ENCODE peak calls at places on chromosomes 4 and X, in six cellular contexts. E, G, M, X, Y and Q are unnamed samples.

GRCh38 chr4:1153567-1154090 is 18.8 kb downstream of the SPON2 start:
- DNase-seq in M (no peak), Y (no peak), E (no peak), G (no peak), X (no peak), Q (no peak)

GRCh38 chrX:63551856-63552255 is 200.7 kb upstream of the SPIN4 start:
- DNase-seq in E (no peak), X (no peak), M (no peak), Y (no peak), G (no peak), Q (no peak)

GRCh38 chr4:89299153-89299789 is 8.3 kb downstream of the GPRIN3 start:
- DNase-seq in E (no peak), G (peak; percentile 29), Y (no peak), X (no peak), M (no peak), Q (no peak)

GRCh38 chrX:54509401-54509800 is 13.4 kb upstream of the FGD1 start:
- DNase-seq in X (no peak), G (no peak), M (no peak), Y (no peak), E (no peak), Q (no peak)

GRCh38 chr4:83392562-83392961 is 57.9 kb upstream of the HPSE start:
- DNase-seq in M (no peak), X (no peak), Y (no peak), G (no peak), E (no peak), Q (no peak)

GRCh38 chrX:150848914-150849365 is 49.5 kb downstream of the CD99L2 start:
- DNase-seq in X (no peak), E (peak; percentile 93), G (peak; percentile 2), M (no peak), Y (no peak), Q (no peak)

GRCh38 chrX:148422531-148422930 is 77.9 kb upstream of the AFF2 start:
- DNase-seq in Y (no peak), G (no peak), X (no peak), M (no peak), E (peak; percentile 27), Q (no peak)

GRCh38 chr4:112765317-112765989 is 128.5 kb downstream of the LARP7 start:
- DNase-seq in G (no peak), E (peak; percentile 8), X (peak; percentile 78), M (no peak), Y (no peak), Q (no peak)

GRCh38 chr4:16764622-16765021 is 133.8 kb downstream of the LDB2 start:
- DNase-seq in X (peak; percentile 26), E (no peak), M (no peak), G (no peak), Y (peak; percentile 57), Q (peak; percentile 34)

GRCh38 chr4:81504685-81505598 is 33.2 kb upstream of the RASGEF1B start:
- DNase-seq in E (no peak), G (no peak), Y (no peak), X (no peak), M (peak; percentile 75), Q (no peak)

GRCh38 chrX:155577682-155578081 is 35.1 kb downstream of the TMLHE start:
- DNase-seq in E (no peak), Y (peak; percentile 11), G (no peak), M (no peak), X (no peak), Q (no peak)

GRCh38 chr4:167885872-167886271 is 206.5 kb upstream of the ANXA10 start:
- DNase-seq in E (peak; percentile 8), Y (no peak), G (no peak), X (no peak), M (no peak), Q (no peak)

GRCh38 chrX:3244203-3244743 is 102.2 kb downstream of the MXRA5 start:
- DNase-seq in G (no peak), X (no peak), M (no peak), Y (no peak), E (peak; percentile 33), Q (no peak)

GRCh38 chr4:85603437-85604336 is 128.7 kb downstream of the ARHGAP24 start:
- DNase-seq in G (no peak), Y (no peak), E (no peak), M (no peak), X (no peak), Q (no peak)

GRCh38 chr4:123896446-123897071 is 500.0 kb downstream of the SPRY1 start:
- DNase-seq in G (no peak), E (no peak), Y (no peak), X (no peak), M (no peak), Q (no peak)

GRCh38 chr4:80393246-80393969 is 57.9 kb downstream of the CFAP299 start:
- DNase-seq in M (no peak), E (peak; percentile 89), G (peak; percentile 26), Y (no peak), X (no peak), Q (no peak)

GRCh38 chr4:172850838-172851237 is 317.8 kb upstream of the GALNT7 start:
- DNase-seq in M (no peak), Y (no peak), X (no peak), E (peak; percentile 83), G (peak; percentile 87), Q (no peak)

DNA sequence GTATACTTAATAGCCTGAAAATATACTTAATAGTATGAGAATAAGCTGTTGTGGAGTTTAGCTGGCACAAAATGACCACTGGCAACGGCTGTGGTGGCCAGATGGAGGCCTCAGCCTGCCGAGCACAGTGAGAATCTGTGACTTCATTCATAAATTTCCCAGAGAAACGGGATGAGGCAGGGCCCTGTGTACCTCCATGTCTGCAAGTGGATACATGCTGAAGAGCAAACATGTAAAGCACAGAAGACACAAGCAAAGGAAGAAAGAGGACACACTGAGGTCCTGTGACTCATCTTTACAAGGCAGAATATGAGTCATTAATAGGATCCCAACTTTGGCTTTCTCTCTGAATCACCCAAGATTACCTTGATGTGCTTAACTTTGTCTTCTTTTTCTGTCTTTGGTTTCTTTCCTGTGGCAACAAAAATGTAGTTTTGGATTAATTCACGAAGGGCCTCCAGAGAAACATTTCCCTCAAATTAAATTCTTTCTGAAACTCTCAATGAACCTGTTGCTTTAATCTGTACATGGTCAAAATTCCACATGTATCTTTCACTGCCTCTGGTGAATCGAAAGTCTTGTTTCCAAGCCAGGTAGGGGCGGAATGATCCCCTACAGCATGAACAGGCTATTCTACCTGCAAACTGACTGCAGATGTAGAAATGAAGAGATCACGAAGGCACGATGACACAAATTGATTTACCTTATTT is 56.4 kb downstream of the IRF2 start:
- DNase-seq in E (peak; percentile 98), Y (no peak), X (no peak), G (peak; percentile 61), M (no peak), Q (no peak)
- TF ChIP-seq CTCF in E (peak; percentile 21), Y (no peak), X (no peak), G (no peak), M (no peak), Q (no peak)

GRCh38 chrX:40150503-40150902 is 52.7 kb upstream of the BCOR start:
- DNase-seq in M (no peak), G (no peak), E (no peak), Y (no peak), X (peak; percentile 16), Q (no peak)
- TF ChIP-seq CTCF in M (no peak), G (peak; percentile 5), E (no peak), Y (no peak), X (no peak), Q (no peak)

DNA sequence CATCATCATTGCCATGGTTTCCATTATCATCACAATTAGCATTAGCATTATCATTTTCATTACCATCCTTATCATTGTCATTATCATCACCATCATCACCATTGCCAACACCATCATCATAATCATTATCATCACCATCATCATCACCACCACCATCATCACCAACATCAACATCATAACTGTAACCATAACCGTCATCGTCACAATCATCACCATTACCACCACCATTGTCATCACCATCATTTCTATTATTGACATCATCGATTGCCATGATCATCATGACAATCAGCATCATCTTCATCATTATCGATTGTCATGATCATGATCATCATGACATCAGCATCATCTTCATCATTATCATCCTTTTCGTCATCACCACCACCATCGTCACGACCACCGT is 88.9 kb upstream of the MSX1 start:
- DNase-seq in X (no peak), G (no peak), E (no peak), Y (no peak), M (no peak), Q (no peak)
- TF ChIP-seq CTCF in X (no peak), G (no peak), E (no peak), Y (no peak), M (no peak), Q (no peak)

GRCh38 chr4:176767183-176767582 is 25.5 kb downstream of the VEGFC start:
- DNase-seq in M (no peak), G (no peak), X (no peak), E (no peak), Y (no peak), Q (no peak)
- TF ChIP-seq CTCF in M (no peak), G (no peak), X (no peak), E (no peak), Y (no peak), Q (no peak)

GRCh38 chr4:128379860-128380259 is 92.2 kb upstream of the PGRMC2 start:
- DNase-seq in G (no peak), M (peak; percentile 57), E (peak; percentile 50), X (peak; percentile 19), Y (peak; percentile 56), Q (no peak)
- TF ChIP-seq CTCF in G (peak; percentile 73), M (peak; percentile 53), E (peak; percentile 66), X (peak; percentile 46), Y (peak; percentile 31), Q (no peak)

DNA sequence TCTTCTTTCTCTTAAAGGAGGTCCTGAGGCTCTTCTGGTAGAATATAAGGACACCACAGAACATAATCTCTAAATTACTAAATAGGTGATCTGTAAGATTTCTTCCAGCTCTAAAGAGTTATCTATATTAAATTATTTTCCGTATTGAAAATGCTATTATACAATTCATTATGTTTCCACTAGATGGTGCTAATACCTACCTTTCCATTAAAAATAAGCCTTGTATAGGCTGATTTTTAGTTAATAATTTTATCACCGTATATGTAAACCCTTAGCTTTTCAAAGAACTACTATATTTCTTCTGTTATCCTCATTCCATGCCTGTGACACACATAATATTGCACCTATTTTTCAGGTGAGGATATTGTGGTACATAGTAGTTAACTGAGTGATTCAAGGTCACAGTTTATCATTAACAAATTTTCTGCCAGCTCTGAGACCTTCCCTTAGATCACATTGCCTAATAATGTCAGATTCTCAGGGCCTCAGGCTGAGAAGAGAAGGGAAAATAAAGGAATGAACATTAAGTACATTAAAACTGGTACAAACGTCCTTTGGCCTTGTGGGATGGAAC is 138.8 kb downstream of the TEX11 start:
- DNase-seq in M (no peak), X (no peak), G (peak; percentile 4), E (peak; percentile 1), Y (no peak), Q (no peak)
- TF ChIP-seq CTCF in M (peak; percentile 60), X (peak; percentile 63), G (peak; percentile 9), E (no peak), Y (peak; percentile 22), Q (peak; percentile 45)

GRCh38 chr4:132071815-132072214 is 1077.3 kb upstream of the PCDH10 start:
- DNase-seq in E (peak; percentile 65), G (no peak), Y (no peak), X (no peak), M (no peak), Q (no peak)

GRCh38 chr4:132076829-132077228 is 1072.3 kb upstream of the PCDH10 start:
- DNase-seq in G (no peak), Y (no peak), X (no peak), E (no peak), M (no peak), Q (no peak)
- TF ChIP-seq CTCF in G (no peak), Y (no peak), X (no peak), E (no peak), M (no peak), Q (no peak)